ENCODE peak calls at places on chromosomes 2 and 18, in five cellular contexts. Y is GM23338, V is A549, K is HFFc6, Z is WTC11. O is an unnamed sample.

GRCh38 chr2:10661846-10662245 is 27.9 kb downstream of the NOL10 start:
- DNase-seq in Y (no peak), V (no peak), K (no peak), Z (no peak), O (no peak)

GRCh38 chr2:11161747-11162146 is 6.5 kb downstream of the SLC66A3 start:
- DNase-seq in Z (no peak), Y (no peak), V (no peak), K (no peak), O (no peak)

GRCh38 chr18:58572181-58572580 is 56.7 kb downstream of the ALPK2 start:
- DNase-seq in K (peak), V (no peak), Z (no peak), Y (no peak), O (no peak)

GRCh38 chr2:21220930-21221329 is 97.2 kb downstream of the TDRD15 start:
- DNase-seq in Y (no peak), V (no peak), K (no peak), Z (no peak), O (no peak)

GRCh38 chr2:60811491-60812370 is 55.7 kb downstream of the PAPOLG start:
- DNase-seq in K (no peak), Y (no peak), V (no peak), Z (no peak), O (no peak)

GRCh38 chr18:3721771-3722661 is 272.0 kb downstream of the TGIF1 start:
- DNase-seq in V (no peak), Z (no peak), K (no peak), Y (no peak), O (no peak)

GRCh38 chr2:101160454-101160853 is 9.3 kb upstream of the TBC1D8 start:
- DNase-seq in V (no peak), Z (no peak), K (peak), Y (no peak), O (no peak)

GRCh38 chr2:875687-876615 is 74.7 kb upstream of the SNTG2 start:
- DNase-seq in V (no peak), Y (no peak), K (no peak), Z (no peak), O (no peak)

GRCh38 chr2:240396623-240397541 is 38.6 kb upstream of the GPC1 start:
- DNase-seq in K (no peak), Y (no peak), V (no peak), Z (no peak), O (no peak)

GRCh38 chr2:26721267-26722032 is 28.9 kb downstream of the KCNK3 start:
- DNase-seq in K (no peak), Y (peak), Z (no peak), V (peak), O (no peak)

GRCh38 chr18:56650944-56651770 is at the start of gene WDR7:
- DNase-seq in K (peak), Z (peak), Y (peak), V (peak), O (peak)
- TF ChIP-seq CTCF in K (no peak), Z (no peak), Y (no peak), V (no peak), O (no peak)

GRCh38 chr2:234091432-234091879 is 41.0 kb downstream of the SPP2 start:
- DNase-seq in V (no peak), K (no peak), Y (peak), Z (no peak), O (no peak)

GRCh38 chr2:234098675-234099195 is 48.2 kb downstream of the SPP2 start:
- DNase-seq in K (no peak), Z (no peak), V (no peak), Y (no peak), O (no peak)

GRCh38 chr2:234096164-234096563 is 45.7 kb downstream of the SPP2 start:
- DNase-seq in Z (no peak), Y (no peak), V (no peak), K (no peak), O (no peak)

GRCh38 chr2:234091883-234092282 is 41.4 kb downstream of the SPP2 start:
- DNase-seq in Y (no peak), Z (no peak), K (no peak), V (no peak), O (no peak)

DNA sequence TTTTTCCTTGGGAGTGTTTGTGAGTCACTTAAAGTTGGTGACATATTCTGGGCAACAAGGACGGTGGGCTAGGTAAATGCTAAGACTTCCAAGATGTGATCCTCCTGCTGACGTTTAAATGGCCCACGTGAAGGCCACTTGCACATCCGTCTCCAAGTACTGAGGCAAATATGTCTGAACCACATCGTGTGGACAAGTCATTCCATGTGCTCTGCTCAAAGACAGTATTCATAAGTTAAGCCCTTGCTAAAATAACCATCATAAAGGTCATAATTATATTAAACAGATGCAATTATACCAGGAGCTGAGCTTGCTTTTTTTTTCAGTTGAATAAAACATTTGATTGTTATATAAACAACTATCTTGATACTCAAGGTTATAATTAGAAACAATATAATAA is 44.8 kb downstream of the SPP2 start:
- DNase-seq in K (no peak), V (no peak), Y (no peak), Z (no peak), O (no peak)
- TF ChIP-seq CTCF in K (no peak), V (no peak), Y (no peak), Z (no peak), O (no peak)

GRCh38 chr18:34817636-34818035 is 107.5 kb downstream of the DTNA start:
- DNase-seq in V (no peak), Y (no peak), K (no peak), Z (no peak), O (no peak)

GRCh38 chr18:34821669-34822210 is 111.6 kb downstream of the DTNA start:
- DNase-seq in Z (no peak), K (peak), V (no peak), Y (peak), O (no peak)

GRCh38 chr18:34818069-34818468 is 108.0 kb downstream of the DTNA start:
- DNase-seq in K (no peak), Y (no peak), Z (no peak), V (no peak), O (no peak)

GRCh38 chr18:34816183-34816582 is 106.1 kb downstream of the DTNA start:
- DNase-seq in Z (no peak), Y (no peak), V (no peak), K (no peak), O (no peak)

GRCh38 chr18:34820360-34820759 is 110.3 kb downstream of the DTNA start:
- DNase-seq in K (no peak), Z (no peak), V (no peak), Y (peak), O (no peak)
- TF ChIP-seq CTCF in K (no peak), Z (no peak), V (no peak), Y (peak), O (no peak)

DNA sequence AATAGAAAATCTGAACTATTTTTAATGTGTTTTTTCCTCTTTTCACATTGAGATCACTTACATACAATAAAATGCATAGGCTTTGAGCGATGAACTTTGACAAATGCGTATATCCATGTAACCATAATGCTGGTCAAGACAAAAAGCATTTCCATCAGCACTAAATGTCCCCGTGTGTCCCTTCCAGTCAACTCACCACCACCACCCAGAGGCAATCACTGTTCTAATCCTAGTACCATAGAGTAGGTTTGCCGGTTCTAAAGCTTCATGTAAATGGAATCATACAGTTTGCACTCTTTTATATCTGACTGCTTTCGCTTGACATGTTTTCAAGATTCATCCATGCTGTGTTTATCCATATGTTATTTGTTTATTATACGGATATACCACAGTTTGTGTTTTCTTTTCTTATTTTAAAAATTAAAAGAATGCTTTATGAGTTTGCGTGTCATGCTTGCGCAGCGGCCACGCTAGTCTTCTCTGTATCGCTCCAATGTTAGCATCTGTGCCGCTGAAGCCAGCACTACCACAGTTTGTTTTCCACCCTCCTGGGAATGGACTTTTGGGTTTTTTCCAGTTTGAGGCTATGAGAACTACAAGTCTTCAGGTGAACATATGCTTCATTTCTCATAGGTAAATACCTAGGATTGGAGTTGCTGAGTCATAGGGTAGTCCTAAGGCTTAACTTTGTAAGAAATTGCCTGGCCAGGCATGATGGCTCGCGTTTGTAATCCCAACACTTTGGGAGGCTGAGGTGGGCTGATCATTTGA is 197.5 kb upstream of the CHAC2 start:
- DNase-seq in Y (peak), Z (no peak), V (no peak), K (no peak), O (no peak)
- TF ChIP-seq CTCF in Y (peak), Z (no peak), V (no peak), K (no peak), O (no peak)

DNA sequence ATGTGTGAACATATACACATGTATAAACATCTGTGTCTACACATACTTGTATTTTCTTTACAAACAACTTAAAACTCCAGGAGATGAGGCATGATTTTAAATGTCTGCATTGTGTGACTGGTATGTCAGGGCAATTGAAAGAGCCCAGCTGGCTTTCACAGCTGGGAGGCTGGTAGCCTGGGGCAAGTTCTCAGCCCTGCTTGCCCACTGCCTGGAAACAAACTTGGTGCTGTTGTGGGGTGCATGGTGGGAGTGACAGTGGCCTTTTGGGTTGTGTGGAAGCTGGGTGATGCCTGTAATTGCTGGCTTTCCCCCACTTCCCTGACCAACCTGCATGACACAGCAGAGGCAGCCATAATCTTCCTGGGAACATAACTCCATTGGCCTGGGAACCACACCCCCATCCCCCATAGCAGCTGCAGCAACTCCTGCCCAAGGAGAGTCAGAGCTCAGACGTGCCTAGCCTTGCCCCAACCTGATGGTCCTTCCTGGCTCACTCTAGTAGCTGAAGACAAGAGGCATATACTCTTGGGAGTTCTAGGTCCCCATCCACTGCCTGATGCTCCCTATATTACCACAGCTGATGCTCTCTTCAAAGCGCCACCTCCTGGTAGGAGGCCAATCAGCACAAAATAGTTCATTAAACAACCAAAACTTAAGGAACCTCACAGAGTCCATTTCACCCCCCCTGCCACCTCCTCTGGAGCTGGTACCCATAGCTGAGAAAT is 158.4 kb downstream of the CERS6 start:
- DNase-seq in Y (peak), K (no peak), Z (peak), V (no peak), O (no peak)
- TF ChIP-seq CTCF in Y (peak), K (peak), Z (peak), V (no peak), O (no peak)

GRCh38 chr2:219490600-219491130 is 8.0 kb upstream of the GMPPA start:
- DNase-seq in Z (no peak), K (no peak), V (no peak), Y (no peak), O (no peak)

GRCh38 chr2:219489315-219489714 is 9.4 kb upstream of the GMPPA start:
- DNase-seq in V (no peak), Z (no peak), K (no peak), Y (no peak), O (no peak)

GRCh38 chr2:219488844-219489194 is 9.9 kb upstream of the GMPPA start:
- DNase-seq in Y (no peak), Z (no peak), V (no peak), K (no peak), O (no peak)

GRCh38 chr2:219491278-219491967 is 7.3 kb upstream of the GMPPA start:
- DNase-seq in Y (no peak), K (no peak), V (no peak), Z (no peak), O (no peak)

DNA sequence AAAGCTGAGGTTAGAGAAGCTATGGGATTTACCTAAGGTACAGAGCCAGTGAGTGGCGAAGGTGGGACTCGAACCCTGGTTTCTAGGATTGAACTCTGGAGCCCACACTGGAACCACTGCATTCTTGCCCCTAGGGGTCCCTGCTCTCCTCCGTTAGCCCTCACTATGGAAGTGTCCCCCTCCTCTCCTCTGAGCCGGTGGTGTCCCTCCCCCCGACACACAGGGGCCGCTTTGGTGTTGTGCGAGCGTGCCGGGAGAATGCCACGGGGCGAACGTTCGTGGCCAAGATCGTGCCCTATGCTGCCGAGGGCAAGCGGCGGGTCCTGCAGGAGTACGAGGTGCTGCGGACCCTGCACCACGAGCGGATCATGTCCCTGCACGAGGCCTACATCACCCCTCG is 8.5 kb upstream of the GMPPA start:
- DNase-seq in Z (peak), K (no peak), Y (peak), V (no peak), O (no peak)
- TF ChIP-seq CTCF in Z (peak), K (peak), Y (peak), V (no peak), O (no peak)

O was measured in neural crest cell.